ENCODE peak calls at places on chromosome X, in five cellular contexts. C is endothelial cell of umbilical vein, A is breast epithelium, Y is upper lobe of left lung, B is HepG2. P is an unnamed sample.

GRCh38 chrX:29530520-29530919 is 684.8 kb upstream of the MAGEB2 start:
- DNase-seq in C (no peak), B (no peak), A (no peak), Y (no peak), P (no peak)

GRCh38 chrX:45422216-45422925 is 221.7 kb upstream of the DIPK2B start:
- DNase-seq in Y (no peak), A (no peak), B (no peak), C (no peak), P (no peak)

GRCh38 chrX:42725196-42725595 is 52.8 kb downstream of the PPP1R2C start:
- DNase-seq in B (no peak), Y (no peak), A (no peak), C (no peak), P (no peak)

GRCh38 chrX:117989512-117989911 is 127.1 kb downstream of the KLHL13 start:
- DNase-seq in Y (no peak), A (no peak), C (no peak), B (no peak), P (no peak)

GRCh38 chrX:30525732-30526131 is 51.8 kb downstream of the TASL start:
- DNase-seq in A (no peak), C (no peak), B (no peak), Y (no peak), P (no peak)

GRCh38 chrX:10011261-10011931 is 44.2 kb downstream of the CLDN34 start:
- DNase-seq in B (no peak), A (no peak), Y (no peak), C (peak), P (no peak)

GRCh38 chrX:2913118-2913517 is 16.0 kb downstream of the ARSD start:
- DNase-seq in A (no peak), B (no peak), C (no peak), Y (no peak), P (no peak)

GRCh38 chrX:18707442-18708049 is at the start of gene PPEF1:
- DNase-seq in A (no peak), C (no peak), B (no peak), Y (no peak), P (no peak)

GRCh38 chrX:12060489-12061260 is 77.6 kb upstream of the FRMPD4 start:
- DNase-seq in A (no peak), Y (no peak), C (no peak), B (no peak), P (no peak)

GRCh38 chrX:132676102-132676501 is 187.3 kb upstream of the MBNL3 start:
- DNase-seq in C (no peak), A (no peak), B (no peak), Y (no peak), P (no peak)

GRCh38 chrX:7272301-7272700 is 124.3 kb upstream of the PUDP start:
- DNase-seq in B (no peak), Y (no peak), A (no peak), C (no peak), P (no peak)

GRCh38 chrX:84078991-84079390 is 109.0 kb downstream of the RPS6KA6 start:
- DNase-seq in B (no peak), C (no peak), Y (no peak), A (no peak), P (no peak)

GRCh38 chrX:17039826-17040225 is 93.4 kb downstream of the REPS2 start:
- DNase-seq in B (no peak), A (no peak), Y (no peak), C (no peak), P (no peak)

GRCh38 chrX:17040711-17041110 is 94.3 kb downstream of the REPS2 start:
- DNase-seq in A (no peak), Y (no peak), C (no peak), B (no peak), P (no peak)

GRCh38 chrX:17036172-17036961 is 89.9 kb downstream of the REPS2 start:
- DNase-seq in C (peak), Y (no peak), A (no peak), B (no peak), P (no peak)

GRCh38 chrX:17038277-17038676 is 91.8 kb downstream of the REPS2 start:
- DNase-seq in B (no peak), A (no peak), Y (peak), C (no peak), P (no peak)

DNA sequence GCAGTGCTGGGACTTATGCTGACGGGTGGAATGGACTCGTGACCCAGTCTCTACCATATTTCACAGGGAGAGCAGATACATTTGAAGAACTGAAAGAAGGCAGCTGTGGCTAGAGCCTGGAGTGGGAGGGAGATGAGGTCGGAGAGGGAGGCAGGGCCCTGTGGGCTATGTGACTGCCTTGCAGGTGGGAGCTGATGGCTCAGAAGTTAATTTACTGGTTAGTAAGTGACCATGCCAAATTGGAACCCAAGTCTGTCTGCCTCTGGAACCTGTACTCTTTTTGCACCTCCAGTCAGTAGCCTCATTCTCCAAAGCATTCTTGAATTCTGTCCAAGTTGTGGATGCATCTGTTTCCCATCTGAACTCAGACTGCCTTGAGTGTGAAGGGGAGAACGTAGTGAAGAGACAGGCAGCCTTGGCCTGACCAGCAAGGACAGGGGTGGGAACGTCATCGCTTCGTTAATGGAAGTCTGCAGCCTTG is 92.3 kb downstream of the REPS2 start:
- DNase-seq in B (no peak), C (peak), A (no peak), Y (peak), P (no peak)
- TF ChIP-seq POLR2AphosphoS5 in B (no peak), C (no peak), A (no peak), Y (no peak), P (no peak)

DNA sequence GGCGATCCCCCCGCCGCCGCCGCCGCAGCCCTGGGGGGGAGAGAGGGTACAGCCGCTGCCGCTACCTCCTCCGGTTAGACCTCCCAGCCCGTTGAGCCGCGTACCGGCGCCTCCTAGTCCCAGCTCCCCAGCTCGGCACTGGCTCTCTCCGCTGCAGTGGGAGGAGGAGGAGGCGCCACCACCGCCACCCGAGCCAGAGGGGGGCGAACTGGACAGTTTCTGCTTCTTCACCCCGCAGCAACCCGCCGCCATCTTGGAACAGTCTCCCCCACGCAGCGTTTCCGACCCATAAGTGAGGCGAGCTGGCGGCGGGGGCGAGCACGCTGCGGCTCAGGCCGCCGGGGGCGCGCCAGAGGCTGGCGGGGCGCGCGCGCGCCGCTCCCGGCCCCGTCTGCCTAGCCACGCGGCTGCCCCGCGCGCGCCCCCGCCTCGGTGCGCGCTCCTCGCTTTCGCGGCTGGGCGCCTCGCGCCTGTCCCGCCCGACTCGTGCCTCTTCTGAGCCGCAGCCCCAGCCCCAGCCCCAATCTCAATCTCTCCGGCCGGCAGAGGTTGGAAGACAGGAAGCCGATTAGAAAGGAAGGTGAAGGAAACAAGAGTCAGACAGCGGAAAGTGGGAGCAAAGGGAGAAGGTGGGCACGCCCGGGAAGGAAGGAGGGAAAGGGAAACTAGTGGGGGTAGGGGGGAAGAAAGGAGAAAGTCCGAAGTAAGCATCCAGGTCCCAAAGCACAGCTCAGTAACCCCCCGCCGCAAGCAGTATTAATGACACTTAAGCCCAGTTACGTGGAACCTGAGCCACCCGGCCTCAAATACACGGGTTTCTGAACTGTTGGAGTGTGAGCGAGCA is at the start of gene AMMECR1:
- DNase-seq in C (peak), A (peak), B (peak), Y (peak), P (peak)
- TF ChIP-seq POLR2A in C (no peak), A (no peak), B (peak), Y (peak), P (peak)

DNA sequence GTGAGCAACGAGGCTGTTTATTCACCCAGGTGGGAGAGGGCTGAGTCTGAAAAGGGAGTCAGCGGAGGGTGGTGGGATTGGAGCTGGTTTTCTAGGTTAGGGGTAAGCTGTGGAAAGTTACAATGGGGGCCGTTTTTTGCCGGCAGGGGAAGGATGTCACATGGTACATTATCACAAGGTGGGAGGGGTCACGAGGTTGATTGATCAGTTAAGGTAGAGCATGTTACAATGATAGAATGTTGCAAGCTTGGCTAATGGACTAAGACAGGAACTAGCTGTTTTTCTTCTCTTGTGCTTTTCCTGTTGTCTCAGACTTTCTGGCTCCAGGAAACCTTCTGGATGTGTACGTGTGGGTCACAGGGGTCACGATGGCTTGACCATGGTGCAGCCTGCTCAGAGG is 536.3 kb upstream of the HTR2C start:
- DNase-seq in Y (no peak), A (no peak), C (no peak), B (no peak), P (no peak)
- TF ChIP-seq POLR2AphosphoS5 in Y (no peak), A (no peak), C (no peak), B (no peak), P (no peak)

DNA sequence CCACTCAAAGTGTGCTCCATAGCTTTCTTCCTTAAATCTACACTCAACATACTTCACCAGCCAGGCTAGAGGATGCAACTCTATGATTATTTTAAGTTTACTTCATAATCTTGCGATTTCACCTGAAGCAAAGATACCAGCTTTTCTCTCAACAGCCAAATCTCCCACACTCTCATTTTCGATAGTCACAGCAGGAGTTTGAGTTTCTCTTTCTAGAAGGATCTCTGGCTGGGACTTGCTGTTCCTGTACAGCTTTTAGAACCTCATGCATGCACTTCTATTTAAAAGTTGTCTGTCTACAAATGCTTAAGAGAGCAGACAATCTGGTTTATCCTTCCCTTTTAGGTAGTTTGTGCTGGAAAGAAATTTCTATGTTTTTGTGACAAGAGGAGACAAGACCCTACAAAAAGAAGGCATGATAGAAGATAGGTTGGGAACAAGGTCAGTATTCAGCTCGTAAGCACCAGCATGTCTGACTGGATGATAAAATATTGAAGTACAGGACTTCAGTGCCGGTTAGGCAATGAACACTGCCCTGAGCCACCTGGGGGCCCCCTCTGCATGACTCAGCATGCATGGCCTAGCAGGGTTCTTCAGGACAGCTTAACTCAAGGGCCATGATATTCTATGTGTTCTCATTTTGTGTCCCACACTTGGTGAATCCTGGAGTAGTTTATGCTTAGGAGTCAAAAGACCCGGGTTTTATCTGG is 65.6 kb downstream of the ATXN3L start:
- DNase-seq in B (peak), Y (peak), C (peak), A (no peak), P (no peak)
- TF ChIP-seq POLR2A in B (no peak), Y (no peak), C (no peak), A (no peak), P (peak)

GRCh38 chrX:154039577-154039976 is 19.9 kb upstream of the IRAK1 start:
- DNase-seq in A (no peak), C (no peak), Y (no peak), B (no peak), P (no peak)

GRCh38 chrX:154043003-154043402 is 23.3 kb upstream of the IRAK1 start:
- DNase-seq in Y (no peak), C (no peak), B (no peak), A (no peak), P (no peak)

GRCh38 chrX:154040863-154041262 is 21.2 kb upstream of the IRAK1 start:
- DNase-seq in A (no peak), B (no peak), Y (no peak), C (no peak), P (no peak)

GRCh38 chrX:154037754-154038153 is 18.1 kb upstream of the IRAK1 start:
- DNase-seq in A (no peak), B (peak), Y (no peak), C (no peak), P (no peak)

GRCh38 chrX:154040307-154040756 is 20.6 kb upstream of the IRAK1 start:
- DNase-seq in C (peak), Y (no peak), A (no peak), B (peak), P (no peak)
- TF ChIP-seq POLR2AphosphoS5 in C (no peak), Y (no peak), A (no peak), B (no peak), P (no peak)

DNA sequence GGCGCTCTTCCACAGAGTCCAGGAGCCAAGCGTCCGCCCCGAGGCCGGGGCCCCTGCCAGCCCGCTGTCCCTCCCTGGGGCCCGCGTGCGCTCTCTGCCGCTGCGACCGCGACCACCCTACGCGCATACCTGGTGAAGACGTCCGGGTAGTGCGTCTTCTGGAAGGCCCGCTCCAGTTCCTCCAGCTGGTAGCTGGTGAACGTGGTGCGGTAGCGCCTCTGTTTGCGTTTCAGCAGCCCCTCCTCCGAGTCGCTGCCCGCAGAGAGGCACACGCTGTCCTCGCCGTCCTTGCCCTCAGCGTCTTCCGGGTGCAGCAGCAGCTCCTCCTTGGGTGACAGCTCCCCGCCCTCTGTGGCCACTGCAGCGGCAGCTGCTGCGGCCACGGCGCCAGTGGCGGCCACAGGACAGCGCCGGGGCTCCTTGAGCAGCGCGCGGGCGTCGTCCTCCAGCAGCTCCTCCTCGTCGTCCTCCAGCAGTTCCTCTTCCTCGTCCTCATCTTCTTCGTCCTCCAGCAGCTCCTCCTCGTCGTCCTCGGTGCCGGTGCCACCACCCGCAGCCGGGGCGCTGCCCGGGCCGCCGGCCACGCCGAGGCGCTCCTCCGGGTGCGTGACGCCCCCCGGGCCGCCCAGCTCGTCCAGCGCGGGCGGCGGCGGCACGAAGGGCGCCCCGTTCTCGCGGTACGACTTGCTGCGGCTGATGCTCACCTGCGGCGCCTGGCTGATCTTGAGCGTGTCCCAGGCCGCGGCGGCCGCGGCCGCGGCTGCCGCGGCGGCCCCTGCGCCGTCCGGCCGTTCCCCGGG is 2.8 kb downstream of the ARX start:
- DNase-seq in C (no peak), Y (no peak), A (no peak), B (no peak), P (no peak)
- TF ChIP-seq POLR2A in C (no peak), Y (no peak), A (no peak), B (no peak), P (no peak)

GRCh38 chrX:40646489-40647306 is 663 bp downstream of the CXorf38 start:
- DNase-seq in A (peak), C (peak), B (no peak), Y (peak), P (peak)

GRCh38 chrX:40647307-40648197 is at the start of gene CXorf38:
- DNase-seq in C (peak), B (peak), A (peak), Y (peak), P (peak)

GRCh38 chrX:40644175-40644574 is 3.2 kb downstream of the CXorf38 start:
- DNase-seq in A (no peak), B (no peak), Y (peak), C (peak), P (no peak)

GRCh38 chrX:40644821-40645358 is 2.5 kb downstream of the CXorf38 start:
- DNase-seq in B (peak), C (peak), Y (peak), A (peak), P (peak)
- TF ChIP-seq POLR2AphosphoS5 in B (no peak), C (peak), Y (peak), A (no peak), P (no peak)

P was measured in GM12892.